ENCODE peak calls at places on chromosomes 13 and 19, in eight cellular contexts. P, W, S, L, U, V, D and B are unnamed samples.

GRCh38 chr19:49554701-49555181 is 25.6 kb downstream of the NOSIP start:
- DNase-seq in P (no peak), W (no peak), S (no peak), L (no peak), U (no peak), V (no peak), D (no peak), B (no peak)

GRCh38 chr19:32316034-32316433 is 29.4 kb upstream of the ZNF507 start:
- DNase-seq in P (no peak), W (no peak), S (no peak), L (no peak), U (no peak), V (no peak), D (no peak), B (no peak)

GRCh38 chr19:45391346-45391745 is 13.5 kb downstream of the PPP1R13L start:
- DNase-seq in P (no peak), W (no peak), S (no peak), L (no peak), U (no peak), V (no peak), D (peak; percentile 62), B (peak; percentile 59)

GRCh38 chr13:47708386-47708785 is 292.7 kb downstream of the SUCLA2 start:
- DNase-seq in P (no peak), W (peak; percentile 9), S (no peak), L (no peak), U (peak; percentile 52), V (no peak), D (peak; percentile 3), B (peak; percentile 33)

GRCh38 chr13:74732736-74733135 is 598.5 kb upstream of the KLF12 start:
- DNase-seq in P (no peak), W (no peak), S (no peak), L (no peak), U (no peak), V (no peak), D (no peak), B (no peak)

GRCh38 chr19:49932731-49933131 is 3.4 kb upstream of the NUP62 start:
- DNase-seq in P (no peak), W (no peak), S (no peak), L (no peak), U (no peak), V (no peak), D (no peak), B (no peak)

GRCh38 chr19:8515317-8515716 is 1.4 kb upstream of the ZNF414 start:
- DNase-seq in P (no peak), W (no peak), S (no peak), L (no peak), U (no peak), V (no peak), D (no peak), B (no peak)

GRCh38 chr13:27556109-27556508 is 64.2 kb downstream of the LNX2 start:
- DNase-seq in P (no peak), W (peak; percentile 84), S (no peak), L (no peak), U (peak; percentile 69), V (no peak), D (peak; percentile 5), B (peak; percentile 70)

GRCh38 chr13:24741791-24742190 is 22.2 kb upstream of the RNF17 start:
- DNase-seq in P (no peak), W (no peak), S (no peak), L (no peak), U (no peak), V (no peak), D (no peak), B (no peak)

DNA sequence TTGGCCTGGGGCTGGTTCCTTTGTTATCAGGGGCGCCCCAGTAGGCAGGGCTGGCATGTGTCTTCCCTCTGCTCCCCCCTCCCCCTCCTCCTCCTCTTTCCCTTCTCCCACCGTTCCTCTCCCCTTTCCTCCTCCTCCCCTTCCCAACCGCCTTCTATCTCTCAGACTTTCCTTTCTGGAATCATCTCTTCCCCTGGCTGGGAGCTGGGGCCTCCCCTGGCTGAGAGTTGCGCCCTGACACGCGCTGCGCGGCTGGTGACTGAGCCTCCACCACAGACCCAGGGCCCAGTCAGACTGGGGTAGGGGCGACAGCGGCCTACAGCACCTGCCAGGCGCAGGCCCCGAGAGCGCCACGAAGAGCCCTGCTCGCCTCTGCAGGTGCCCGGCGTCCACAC is 2.8 kb downstream of the PNMA8B start:
- DNase-seq in P (peak; percentile 44), W (no peak), S (no peak), L (no peak), U (no peak), V (no peak), D (no peak), B (no peak)
- H3K4me3 ChIP-seq in P (peak overlapping the region; percentile 34), W (no peak overlapping the region), S (peak overlapping the region; percentile 28), L (no peak overlapping the region), U (no peak overlapping the region), V (peak overlapping the region; percentile 68), D (no peak overlapping the region), B (no peak overlapping the region)

DNA sequence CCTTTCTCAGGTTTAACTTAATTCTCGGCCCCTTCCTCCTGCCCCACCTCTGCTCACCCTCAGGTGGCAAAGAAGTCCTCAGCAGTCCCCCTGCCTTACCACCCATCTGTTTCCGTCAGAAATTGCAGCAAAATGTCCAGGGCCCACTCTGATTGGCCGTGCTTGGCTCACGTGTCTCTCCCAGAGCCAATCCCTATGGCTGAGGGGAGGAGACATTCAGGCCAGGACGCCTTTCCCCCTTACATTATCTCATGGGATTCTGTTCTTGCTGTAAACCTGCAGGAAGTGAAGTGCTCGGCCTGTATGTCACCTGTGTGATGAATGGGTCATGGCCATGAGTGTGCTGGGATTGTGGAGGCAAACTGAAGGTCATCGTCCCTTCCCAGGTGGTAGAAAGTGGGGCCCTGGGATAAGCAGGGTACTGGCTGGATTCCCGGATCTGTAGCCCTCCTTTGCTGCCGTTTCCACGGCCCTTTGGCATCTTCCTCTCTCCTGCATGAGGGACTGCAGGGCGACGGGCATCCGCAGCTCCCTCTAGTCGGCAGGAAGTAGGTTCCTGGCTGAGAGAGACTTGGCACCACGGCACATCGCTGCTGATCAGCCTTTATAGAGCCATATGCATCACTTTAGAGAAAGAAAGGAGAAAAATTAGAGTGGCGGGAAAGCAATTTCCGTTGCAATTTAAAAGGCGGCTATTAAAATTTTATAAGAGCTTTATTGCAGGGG is 118.1 kb downstream of the SIPA1L3 start:
- DNase-seq in P (no peak), W (no peak), S (no peak), L (no peak), U (no peak), V (no peak), D (no peak), B (no peak)
- TF ChIP-seq CTCF in P (no peak), W (no peak), S (no peak), L (no peak), U (no peak), V (no peak), D (no peak), B (no peak)

GRCh38 chr13:79404361-79404760 is 1.7 kb downstream of the RBM26 start:
- DNase-seq in P (no peak), W (no peak), S (no peak), L (no peak), U (no peak), V (no peak), D (no peak), B (no peak)

GRCh38 chr13:79402074-79402635 is 3.9 kb downstream of the RBM26 start:
- DNase-seq in P (no peak), W (peak; percentile 24), S (no peak), L (no peak), U (no peak), V (no peak), D (no peak), B (no peak)

GRCh38 chr13:79401259-79402071 is 4.6 kb downstream of the RBM26 start:
- DNase-seq in P (no peak), W (no peak), S (no peak), L (no peak), U (no peak), V (no peak), D (no peak), B (no peak)

GRCh38 chr13:79402679-79403078 is 3.4 kb downstream of the RBM26 start:
- DNase-seq in P (no peak), W (no peak), S (no peak), L (no peak), U (no peak), V (no peak), D (no peak), B (no peak)

DNA sequence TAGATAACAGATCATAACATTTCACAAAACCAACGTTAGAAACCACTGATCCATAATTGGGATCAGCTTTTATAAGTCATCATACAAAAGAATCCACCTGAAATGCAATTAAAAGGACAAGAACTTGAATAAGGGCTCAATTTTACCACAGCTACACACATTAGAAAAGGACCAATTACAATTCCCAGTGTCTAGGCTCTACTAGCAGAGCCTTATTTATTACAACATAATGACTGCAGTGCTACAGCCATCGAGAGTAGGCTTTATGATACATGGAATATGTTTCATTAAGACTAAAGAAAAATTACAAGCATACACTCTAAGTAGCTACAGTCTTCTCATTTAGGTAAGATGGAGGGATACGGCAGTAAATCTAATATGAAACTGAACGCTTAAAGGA is 2.9 kb downstream of the RBM26 start:
- DNase-seq in P (no peak), W (no peak), S (no peak), L (no peak), U (no peak), V (no peak), D (no peak), B (no peak)
- H3K4me3 ChIP-seq in P (no peak overlapping the region), W (peak overlapping the region; percentile 82), S (no peak overlapping the region), L (peak overlapping the region; percentile 76), U (no peak overlapping the region), V (no peak overlapping the region), D (peak overlapping the region; percentile 82), B (no peak overlapping the region)

GRCh38 chr19:39187552-39187943 is 9.2 kb upstream of the NCCRP1 start:
- DNase-seq in P (no peak), W (no peak), S (no peak), L (no peak), U (no peak), V (no peak), D (no peak), B (no peak)
- TF ChIP-seq CTCF in P (no peak), W (no peak), S (peak; percentile 15), L (no peak), U (no peak), V (peak; percentile 42), D (peak; percentile 21), B (no peak)

DNA sequence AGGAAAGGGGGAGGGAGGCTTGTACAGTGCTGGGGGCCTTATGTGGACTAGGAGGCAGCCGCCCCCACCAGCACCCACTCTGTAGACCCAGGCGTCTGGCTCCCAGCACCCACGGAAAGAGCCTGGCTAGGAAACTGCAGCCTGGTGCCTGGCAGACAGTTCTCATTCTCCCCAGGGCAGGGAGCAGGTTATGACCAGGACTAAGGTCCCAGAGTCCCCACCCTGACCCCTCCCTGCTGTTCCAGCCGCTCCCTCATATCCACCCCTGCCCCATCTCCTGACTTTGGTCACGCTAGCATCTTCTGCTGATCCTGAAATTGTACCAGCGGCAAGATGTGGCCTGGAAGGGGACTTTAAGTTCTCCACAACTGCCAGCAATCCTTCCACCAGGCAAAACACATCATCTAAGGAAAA is at the start of gene FXYD3:
- DNase-seq in P (no peak), W (no peak), S (no peak), L (no peak), U (no peak), V (no peak), D (no peak), B (no peak)
- H3K4me3 ChIP-seq in P (peak within 1 kb of the TSS; percentile 17), W (peak within 1 kb of the TSS; percentile 39), S (peak within 1 kb of the TSS; percentile 24), L (peak within 1 kb of the TSS; percentile 1), U (no peak within 1 kb of the TSS), V (peak within 1 kb of the TSS; percentile 64), D (peak within 1 kb of the TSS; percentile 6), B (no peak within 1 kb of the TSS)

DNA sequence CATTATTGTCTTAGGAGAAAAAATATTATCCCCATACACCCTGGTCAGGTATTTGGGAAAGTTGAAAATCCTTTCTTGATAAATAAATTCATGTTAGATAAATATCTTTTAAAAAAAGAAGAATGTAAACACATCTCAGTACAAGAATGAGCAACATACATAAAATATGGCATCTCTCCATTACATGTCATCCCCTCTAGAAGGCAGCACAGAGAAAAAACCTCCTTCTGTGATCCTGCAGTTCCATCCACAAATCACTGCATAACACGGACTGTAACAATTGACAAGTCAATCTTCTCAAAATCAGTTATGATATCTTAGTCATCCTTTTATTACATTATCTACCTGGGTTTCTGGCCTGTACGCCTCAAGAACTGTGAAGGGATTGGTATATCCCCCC is 683.9 kb upstream of the KLHL1 start:
- DNase-seq in P (no peak), W (no peak), S (no peak), L (no peak), U (no peak), V (no peak), D (peak; percentile 1), B (no peak)
- TF ChIP-seq CTCF in P (no peak), W (no peak), S (no peak), L (peak; percentile 56), U (no peak), V (no peak), D (no peak), B (no peak)